ENCODE peak calls at places on chromosome 19, in five cellular contexts. Z is memory B cell; L is stimulated activated CD4-positive, alpha-beta T cell treated with anti-CD3 and anti-CD28 coated beads, Interleukin-4, amount 100 ng/mL, for 4 hours; R is posterior vena cava; U is SW 1271. X is an unnamed sample.

GRCh38 chr19:10724573-10725071 is 6.7 kb downstream of the DNM2 start:
- DNase-seq in U (no peak), L (no peak), Z (no peak), R (no peak), X (no peak)

GRCh38 chr19:44607049-44607448 is 6.3 kb upstream of the IGSF23 start:
- DNase-seq in R (no peak), L (no peak), U (peak), Z (no peak), X (no peak)

GRCh38 chr19:5396963-5397362 is 56.4 kb upstream of the PTPRS start:
- DNase-seq in L (no peak), Z (no peak), U (no peak), R (no peak), X (no peak)

GRCh38 chr19:17448190-17448967 is at the start of gene TMEM221:
- DNase-seq in R (peak), Z (peak), L (peak), U (no peak), X (peak)

GRCh38 chr19:39996811-39997594 is at the start of gene ZNF546:
- DNase-seq in U (peak), Z (peak), R (peak), L (peak), X (peak)

GRCh38 chr19:13024958-13025653 is 29.8 kb downstream of the NFIX start:
- DNase-seq in Z (no peak), L (no peak), U (no peak), R (no peak), X (no peak)

GRCh38 chr19:17762505-17763229 is 11.4 kb downstream of the FCHO1 start:
- DNase-seq in Z (no peak), U (peak), L (no peak), R (no peak), X (no peak)

GRCh38 chr19:55390461-55390880 is 4.7 kb downstream of the RPL28 start:
- DNase-seq in L (no peak), U (no peak), R (no peak), Z (no peak), X (no peak)

GRCh38 chr19:45509692-45510015 is 2.4 kb downstream of the VASP start:
- DNase-seq in R (no peak), Z (no peak), U (no peak), L (no peak), X (no peak)

GRCh38 chr19:13987101-13987890 is 18.8 kb downstream of the RFX1 start:
- DNase-seq in U (no peak), L (no peak), Z (no peak), R (no peak), X (no peak)

GRCh38 chr19:18416778-18417249 is 2.4 kb upstream of the SSBP4 start:
- DNase-seq in L (no peak), Z (no peak), R (peak), U (peak), X (no peak)

GRCh38 chr19:16197188-16197621 is 506 bp upstream of the AP1M1 start:
- DNase-seq in Z (no peak), R (no peak), L (no peak), U (no peak), X (no peak)

GRCh38 chr19:49469828-49470614 is 4.0 kb upstream of the FLT3LG start:
- DNase-seq in U (no peak), L (peak), R (no peak), Z (peak), X (peak)

GRCh38 chr19:3444695-3445234 is 35.6 kb downstream of the SMIM24 start:
- DNase-seq in L (no peak), R (no peak), U (no peak), Z (no peak), X (no peak)

GRCh38 chr19:16829822-16830289 is 658 bp downstream of the SIN3B start:
- DNase-seq in Z (no peak), L (no peak), U (no peak), R (no peak), X (no peak)

GRCh38 chr19:14012378-14012915 is 6.3 kb upstream of the RFX1 start:
- DNase-seq in R (no peak), U (no peak), L (no peak), Z (no peak), X (no peak)

GRCh38 chr19:50792246-50792851 is 2.1 kb downstream of the ACP4 start:
- DNase-seq in U (no peak), Z (no peak), R (no peak), L (no peak), X (no peak)

GRCh38 chr19:5967994-5968430 is 9.9 kb downstream of the RANBP3 start:
- DNase-seq in Z (peak), L (peak), R (peak), U (peak), X (peak)

GRCh38 chr19:51108805-51109146 is 567 bp upstream of the CTU1 start:
- DNase-seq in U (no peak), Z (no peak), L (no peak), R (no peak), X (no peak)

GRCh38 chr19:10852098-10852800 is 4.0 kb downstream of the C19orf38 start:
- DNase-seq in Z (no peak), L (no peak), R (no peak), U (peak), X (no peak)

GRCh38 chr19:34128558-34129250 is 43.6 kb upstream of the LSM14A start:
- DNase-seq in L (no peak), U (no peak), R (no peak), Z (no peak), X (no peak)